ENCODE peak calls at places on chromosomes 3 and 15, in five cellular contexts. B is heart left ventricle, H is left ventricle myocardium inferior, L is left lung, T is transverse colon. A is an unnamed sample. For H3K4me1, the result is how much of the 10 kb centered on the place peaks cover.

GRCh38 chr3:54032598-54032997 is 89.8 kb upstream of the CACNA2D3 start:
- DNase-seq in B (no peak), H (no peak), L (no peak), T (no peak), A (no peak)

GRCh38 chr3:32238027-32238815 is at the start of gene CMTM8:
- DNase-seq in B (peak), H (peak), L (peak), T (peak), A (peak)

GRCh38 chr3:155535098-155535497 is 209.8 kb downstream of the PLCH1 start:
- DNase-seq in B (no peak), H (no peak), L (no peak), T (no peak), A (no peak)

GRCh38 chr3:186588619-186589018 is 18.1 kb downstream of the DNAJB11 start:
- DNase-seq in B (no peak), H (no peak), L (no peak), T (no peak), A (no peak)

GRCh38 chr3:106025151-106025722 is 156.4 kb upstream of the CBLB start:
- DNase-seq in B (peak), H (peak), L (no peak), T (peak), A (peak)

GRCh38 chr3:61954097-61954528 is 392.7 kb downstream of the PTPRG start:
- DNase-seq in B (no peak), H (no peak), L (no peak), T (no peak), A (no peak)

GRCh38 chr15:45087513-45087912 is 26.5 kb downstream of the DUOX2 start:
- DNase-seq in B (no peak), H (no peak), L (no peak), T (no peak), A (no peak)

GRCh38 chr3:53269888-53270880 is 14.4 kb upstream of the TKT start:
- DNase-seq in B (peak), H (peak), L (peak), T (peak), A (peak)

GRCh38 chr15:71201471-71201870 is 86.2 kb downstream of the THSD4 start:
- DNase-seq in B (peak), H (no peak), L (no peak), T (peak), A (peak)

GRCh38 chr15:62790531-62790930 is 252.0 kb upstream of the TPM1 start:
- DNase-seq in B (no peak), H (no peak), L (no peak), T (no peak), A (no peak)

GRCh38 chr3:23106641-23107040 is 96.5 kb upstream of the UBE2E2 start:
- DNase-seq in B (no peak), H (no peak), L (no peak), T (no peak), A (no peak)

GRCh38 chr15:26772588-26773484 is at the start of gene GABRB3:
- DNase-seq in B (peak), H (peak), L (peak), T (no peak), A (peak)

GRCh38 chr15:88315221-88315878 is 58.8 kb upstream of the NTRK3 start:
- DNase-seq in B (no peak), H (no peak), L (no peak), T (no peak), A (no peak)

GRCh38 chr15:93179072-93179471 is 90.1 kb upstream of the RGMA start:
- DNase-seq in B (peak), H (peak), L (no peak), T (peak), A (peak)

GRCh38 chr3:176796371-176796770 is 400.9 kb downstream of the TBL1XR1 start:
- DNase-seq in B (no peak), H (no peak), L (no peak), T (no peak), A (no peak)

GRCh38 chr15:64092075-64092820 is 1.4 kb downstream of the CIAO2A start:
- DNase-seq in B (no peak), H (no peak), L (no peak), T (no peak), A (no peak)

GRCh38 chr15:100778831-100779288 is 100.8 kb upstream of the ALDH1A3 start:
- DNase-seq in B (no peak), H (no peak), L (no peak), T (no peak), A (no peak)

GRCh38 chr15:34342737-34343575 is at the start of the genes NOP10 and NUTM1:
- DNase-seq in B (peak), H (peak), L (peak), T (peak), A (peak)

GRCh38 chr3:196969660-196970546 is 1.3 kb upstream of the PIGZ start:
- DNase-seq in B (peak), H (peak), L (peak), T (peak), A (peak)

GRCh38 chr3:139774570-139775302 is 97.0 kb upstream of the NMNAT3 start:
- DNase-seq in B (peak), H (no peak), L (no peak), T (no peak), A (no peak)
- H3K27ac ChIP-seq in B (no peak), H (no peak), L (no peak), T (no peak), A (no peak)

DNA sequence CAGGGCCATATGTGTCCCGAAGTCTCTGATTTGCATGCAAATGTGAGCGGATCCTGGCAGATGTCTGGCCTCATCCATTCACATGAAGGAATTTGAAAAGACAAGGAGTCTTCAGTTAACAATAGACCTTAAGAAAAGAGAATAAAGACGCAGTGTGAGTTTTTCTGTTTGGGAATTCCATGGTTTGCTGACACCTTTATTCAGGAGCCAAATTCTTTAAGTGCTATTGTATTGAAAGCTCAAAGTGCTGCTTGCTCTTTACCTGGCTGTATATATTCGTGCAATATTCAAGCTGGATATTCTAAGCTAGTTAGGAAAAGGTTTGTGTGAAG is 2.2 kb downstream of the LRRN1 start:
- DNase-seq in B (no peak), H (no peak), L (no peak), T (no peak), A (no peak)
- H3K4me1 ChIP-seq in B (under half), H (under half), L (under half), T (under half), A (under half)

DNA sequence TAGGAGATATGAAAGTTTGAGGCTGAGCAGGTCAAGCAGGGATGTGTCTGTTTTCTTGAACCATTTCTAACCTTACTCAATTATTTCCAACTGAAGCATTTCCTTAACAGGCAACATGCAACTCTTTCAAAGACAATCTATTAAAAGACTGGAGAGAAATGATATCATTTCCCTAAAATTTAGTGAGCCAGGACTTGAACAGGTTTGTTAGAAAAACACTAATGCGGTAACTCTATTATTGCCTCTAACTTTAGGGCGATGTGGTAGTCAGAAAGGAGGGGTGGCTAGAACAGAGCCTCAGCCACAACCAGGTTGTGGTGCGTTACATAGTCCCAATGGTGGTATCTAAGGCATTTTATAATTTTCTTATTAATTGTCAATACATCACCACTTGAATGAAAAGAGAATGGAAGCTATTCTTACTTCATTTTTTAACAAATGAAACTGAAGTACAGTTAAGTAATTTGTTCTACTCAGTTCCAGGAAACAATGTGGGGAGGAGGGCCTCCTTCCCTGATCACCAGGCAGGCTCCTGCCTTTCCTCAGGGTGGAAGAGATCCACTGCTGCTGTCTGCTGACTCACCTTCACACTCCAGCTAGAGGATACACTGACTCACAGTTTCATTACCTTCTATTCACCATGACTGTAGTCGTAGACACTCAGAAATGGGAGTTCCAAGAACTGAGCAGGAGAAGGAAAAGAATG is 22.8 kb downstream of the MYO1E start:
- DNase-seq in B (no peak), H (no peak), L (no peak), T (peak), A (peak)
- H3K27ac ChIP-seq in B (peak), H (peak), L (peak), T (peak), A (peak)

GRCh38 chr3:129985113-129985512 is 10.6 kb downstream of the TRH start:
- DNase-seq in B (peak), H (peak), L (no peak), T (no peak), A (no peak)
- H3K4me1 ChIP-seq in B (under half), H (under half), L (under half), T (under half), A (under half)

GRCh38 chr3:59302442-59302841 is 252.6 kb upstream of the CFAP20DC start:
- DNase-seq in B (no peak), H (no peak), L (no peak), T (no peak), A (no peak)

GRCh38 chr3:59299561-59299960 is 249.7 kb upstream of the CFAP20DC start:
- DNase-seq in B (no peak), H (no peak), L (no peak), T (no peak), A (no peak)

GRCh38 chr3:59306436-59306835 is 256.6 kb upstream of the CFAP20DC start:
- DNase-seq in B (no peak), H (no peak), L (no peak), T (no peak), A (no peak)

DNA sequence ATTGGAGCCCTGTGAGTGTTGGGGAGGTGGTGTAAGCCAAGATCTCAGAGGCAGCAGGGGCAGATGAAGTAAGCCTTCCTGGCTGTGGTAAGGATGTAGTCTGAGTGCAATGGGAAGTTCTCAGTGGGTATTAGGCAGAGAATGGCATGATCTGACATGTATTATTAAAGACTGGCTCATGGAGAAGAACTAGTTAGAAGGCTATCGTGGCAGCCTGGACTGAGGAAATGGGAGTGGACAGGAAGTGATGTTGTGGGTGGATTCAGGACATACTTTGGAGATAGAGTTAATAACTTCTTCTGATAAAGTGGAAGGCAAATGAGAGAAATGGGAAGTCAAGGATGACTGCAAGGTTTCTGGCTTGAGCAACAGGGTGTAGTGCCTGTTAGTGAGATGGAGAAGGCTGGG is 250.9 kb upstream of the CFAP20DC start:
- DNase-seq in B (no peak), H (no peak), L (no peak), T (no peak), A (no peak)
- H3K27ac ChIP-seq in B (no peak), H (no peak), L (no peak), T (no peak), A (no peak)

GRCh38 chr3:11288021-11288491 is 15.9 kb downstream of the ATG7 start:
- DNase-seq in B (no peak), H (no peak), L (no peak), T (no peak), A (no peak)

GRCh38 chr3:11289864-11290263 is 17.7 kb downstream of the ATG7 start:
- DNase-seq in B (no peak), H (no peak), L (no peak), T (no peak), A (no peak)

GRCh38 chr3:11291808-11292207 is 19.6 kb downstream of the ATG7 start:
- DNase-seq in B (peak), H (no peak), L (no peak), T (no peak), A (no peak)

GRCh38 chr3:11290743-11291680 is 18.8 kb downstream of the ATG7 start:
- DNase-seq in B (no peak), H (no peak), L (no peak), T (no peak), A (no peak)

DNA sequence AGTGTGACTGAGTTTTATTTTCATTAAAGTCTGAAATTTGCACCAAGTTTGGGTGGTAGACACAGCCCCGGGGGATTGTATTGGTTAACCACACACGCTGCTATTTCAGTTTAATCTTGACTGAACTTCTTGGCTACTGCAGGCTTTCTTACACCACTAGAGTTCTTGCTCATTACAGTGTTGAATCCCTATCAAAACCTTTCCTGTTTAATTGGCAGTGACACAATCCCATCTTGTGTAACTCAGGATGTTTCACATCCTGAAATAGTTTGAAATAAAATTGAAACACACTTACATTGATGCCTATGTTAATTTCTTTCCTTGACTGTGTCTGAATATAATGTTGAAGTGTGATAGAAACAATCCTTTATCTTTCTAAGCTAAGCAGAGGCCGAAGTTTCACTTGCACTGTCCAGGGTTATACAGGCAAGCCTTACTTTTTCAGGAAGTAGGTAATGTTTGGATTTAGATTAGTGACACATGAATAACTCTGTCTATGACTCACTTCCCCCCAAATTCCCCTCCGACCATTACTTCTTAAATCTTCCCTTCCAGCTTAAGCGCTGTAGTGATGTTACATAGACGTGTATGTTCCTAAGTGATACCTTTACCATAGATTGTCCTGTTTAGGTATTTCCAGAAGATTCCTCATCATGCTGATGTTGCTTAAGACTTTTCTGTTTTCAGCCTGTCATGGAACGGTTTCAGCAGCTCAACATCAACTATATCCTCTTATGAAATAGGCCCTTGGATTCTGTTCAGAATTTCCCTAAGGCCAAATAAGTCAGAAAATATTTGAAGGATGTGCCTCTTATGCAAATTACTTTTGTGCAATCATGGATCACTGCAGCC is 16.8 kb downstream of the ATG7 start:
- DNase-seq in B (no peak), H (no peak), L (no peak), T (no peak), A (no peak)
- H3K4me1 ChIP-seq in B (under half), H (half or more), L (under half), T (under half), A (under half)

GRCh38 chr15:66851226-66852063 is 149.4 kb downstream of the SMAD6 start:
- DNase-seq in B (peak), H (peak), L (peak), T (peak), A (peak)

GRCh38 chr15:66849393-66849745 is 147.3 kb downstream of the SMAD6 start:
- DNase-seq in B (no peak), H (no peak), L (no peak), T (no peak), A (no peak)

GRCh38 chr15:66849746-66850077 is 147.7 kb downstream of the SMAD6 start:
- DNase-seq in B (no peak), H (no peak), L (no peak), T (peak), A (no peak)

GRCh38 chr15:66848666-66849392 is 146.8 kb downstream of the SMAD6 start:
- DNase-seq in B (no peak), H (no peak), L (no peak), T (peak), A (no peak)

GRCh38 chr15:66850078-66850991 is 148.3 kb downstream of the SMAD6 start:
- DNase-seq in B (peak), H (peak), L (no peak), T (peak), A (peak)
- H3K27ac ChIP-seq in B (peak), H (peak), L (no peak), T (peak), A (no peak)